ENCODE peak calls at places on chromosome 9, in eight cellular contexts. E, T, S, G, A, F, H and D are unnamed samples.

GRCh38 chr9:35108946-35109575 is 6.1 kb upstream of the STOML2 start:
- DNase-seq in T (no peak), A (no peak), F (no peak), S (no peak), E (no peak), G (no peak), H (no peak), D (no peak)

GRCh38 chr9:122314193-122314592 is 49.5 kb downstream of the MRRF start:
- DNase-seq in E (no peak), H (no peak), F (no peak), G (no peak), T (no peak), A (no peak), S (no peak), D (no peak)

GRCh38 chr9:129834489-129835127 is 467 bp downstream of the C9orf78 start:
- DNase-seq in G (peak), S (no peak), E (no peak), A (no peak), H (no peak), F (no peak), T (peak), D (no peak)

GRCh38 chr9:71608825-71609452 is 159.4 kb downstream of the CEMIP2 start:
- DNase-seq in S (no peak), E (no peak), A (no peak), G (no peak), F (no peak), T (no peak), H (no peak), D (no peak)

GRCh38 chr9:37464426-37465248 is 613 bp downstream of the ZBTB5 start:
- DNase-seq in T (peak), H (peak), G (peak), E (peak), S (peak), A (peak), F (no peak), D (peak)

GRCh38 chr9:69671904-69672827 is at the start of gene APBA1:
- DNase-seq in H (peak), A (no peak), S (peak), F (no peak), G (peak), E (peak), T (no peak), D (no peak)

GRCh38 chr9:98317134-98317857 is 61.8 kb upstream of the TBC1D2 start:
- DNase-seq in H (no peak), S (no peak), E (no peak), F (peak), T (no peak), G (no peak), A (no peak), D (peak)

GRCh38 chr9:18358325-18358724 is 115.6 kb upstream of the ADAMTSL1 start:
- DNase-seq in A (no peak), F (no peak), S (no peak), G (no peak), T (no peak), E (no peak), H (no peak), D (no peak)

GRCh38 chr9:77820293-77820954 is 172.3 kb upstream of the GNA14 start:
- DNase-seq in G (peak), T (no peak), H (no peak), F (peak), E (no peak), S (no peak), A (no peak), D (peak)